ENCODE peak calls at places on chromosomes 7 and 10, in six cellular contexts. E is SJSA1, P is body of pancreas, T is heart right ventricle, I is NCI-H1417, K is AG09319. Z is an unnamed sample.

GRCh38 chr7:12623223-12623622 is 52.7 kb downstream of the SCIN start:
- DNase-seq in E (no peak), P (no peak), T (no peak), I (peak), K (no peak), Z (no peak)

GRCh38 chr7:114862406-114862805 is 59.5 kb upstream of the MDFIC start:
- DNase-seq in E (no peak), P (no peak), T (no peak), I (no peak), K (no peak), Z (no peak)

GRCh38 chr7:25659841-25660240 is 431.6 kb upstream of the NPVF start:
- DNase-seq in E (no peak), P (no peak), T (no peak), I (peak), K (no peak), Z (no peak)

GRCh38 chr10:21173433-21173963 is 276.4 kb upstream of the NEBL start:
- DNase-seq in E (no peak), P (peak), T (no peak), I (peak), K (no peak), Z (no peak)

GRCh38 chr7:45066409-45066808 is 22.4 kb downstream of the NACAD start:
- DNase-seq in E (no peak), P (no peak), T (no peak), I (no peak), K (no peak), Z (no peak)

GRCh38 chr7:39758234-39758970 is 135.0 kb downstream of the RALA start:
- DNase-seq in E (no peak), P (no peak), T (peak), I (no peak), K (no peak), Z (no peak)

GRCh38 chr7:85475476-85475875 is 288.6 kb upstream of the SEMA3D start:
- DNase-seq in E (no peak), P (no peak), T (no peak), I (no peak), K (no peak), Z (no peak)

GRCh38 chr10:21771219-21771618 is 232.3 kb downstream of the DNAJC1 start:
- DNase-seq in E (no peak), P (no peak), T (no peak), I (no peak), K (no peak), Z (no peak)

GRCh38 chr7:13017325-13017853 is 330.0 kb downstream of the ARL4A start:
- DNase-seq in E (no peak), P (no peak), T (no peak), I (no peak), K (no peak), Z (no peak)

Z was measured in BJ.